ENCODE peak calls at places on chromosomes 6 and 20, in six cellular contexts. W, Z, J, P, M and A are unnamed samples. For H3K27me3, the result is how much of the 10 kb centered on the place peaks cover.

GRCh38 chr6:79621579-79621978 is 9.6 kb upstream of the SH3BGRL2 start:
- DNase-seq in W (no peak), Z (no peak), J (no peak), P (no peak), M (no peak), A (no peak)

GRCh38 chr6:25613415-25613814 is 38.6 kb upstream of the SCGN start:
- DNase-seq in W (no peak), Z (no peak), J (no peak), P (no peak), M (no peak), A (no peak)

GRCh38 chr6:169866668-169867521 is 115.5 kb downstream of the ERMARD start:
- DNase-seq in W (no peak), Z (no peak), J (no peak), P (peak), M (no peak), A (no peak)

GRCh38 chr20:61935926-61936700 is 129.6 kb downstream of the TAF4 start:
- DNase-seq in W (no peak), Z (no peak), J (no peak), P (no peak), M (no peak), A (no peak)

GRCh38 chr20:16970751-16971150 is 222.6 kb downstream of the OTOR start:
- DNase-seq in W (no peak), Z (no peak), J (no peak), P (no peak), M (no peak), A (no peak)

GRCh38 chr6:27238010-27238983 is 9.2 kb upstream of the PRSS16 start:
- DNase-seq in W (no peak), Z (no peak), J (no peak), P (no peak), M (no peak), A (no peak)

GRCh38 chr6:119152187-119152586 is 73.7 kb upstream of the FAM184A start:
- DNase-seq in W (no peak), Z (no peak), J (no peak), P (no peak), M (no peak), A (no peak)

GRCh38 chr20:14599613-14600012 is 262.2 kb upstream of the FLRT3 start:
- DNase-seq in W (no peak), Z (no peak), J (no peak), P (no peak), M (no peak), A (no peak)

GRCh38 chr6:88376759-88377387 is 210.7 kb upstream of the CNR1 start:
- DNase-seq in W (no peak), Z (no peak), J (no peak), P (no peak), M (peak), A (no peak)

GRCh38 chr6:74551896-74552295 is 654.0 kb downstream of the COL12A1 start:
- DNase-seq in W (no peak), Z (no peak), J (no peak), P (no peak), M (peak), A (no peak)

GRCh38 chr6:91434135-91434534 is 847.3 kb upstream of the MAP3K7 start:
- DNase-seq in W (no peak), Z (no peak), J (no peak), P (no peak), M (peak), A (no peak)

GRCh38 chr6:72639920-72640621 is 18.2 kb downstream of the KCNQ5 start:
- DNase-seq in W (no peak), Z (no peak), J (no peak), P (no peak), M (no peak), A (no peak)

GRCh38 chr20:58627212-58628072 is 23.6 kb upstream of the STX16 start:
- DNase-seq in W (no peak), Z (no peak), J (peak), P (no peak), M (no peak), A (no peak)

GRCh38 chr6:1576711-1577110 is 33.0 kb upstream of the FOXC1 start:
- DNase-seq in W (no peak), Z (no peak), J (no peak), P (no peak), M (no peak), A (no peak)

GRCh38 chr6:44696099-44696498 is 308.6 kb downstream of the CDC5L start:
- DNase-seq in W (no peak), Z (no peak), J (no peak), P (no peak), M (peak), A (no peak)

GRCh38 chr6:90459225-90459758 is 127.6 kb downstream of the MAP3K7 start:
- DNase-seq in W (no peak), Z (no peak), J (no peak), P (no peak), M (no peak), A (no peak)

GRCh38 chr6:3325210-3325609 is 66.5 kb downstream of the PSMG4 start:
- DNase-seq in W (peak), Z (no peak), J (no peak), P (no peak), M (peak), A (no peak)

GRCh38 chr20:52295556-52295955 is 104.0 kb upstream of the ZFP64 start:
- DNase-seq in W (no peak), Z (no peak), J (no peak), P (no peak), M (peak), A (no peak)

GRCh38 chr20:53186630-53187029 is 214.5 kb downstream of the TSHZ2 start:
- DNase-seq in W (no peak), Z (no peak), J (no peak), P (no peak), M (no peak), A (no peak)

GRCh38 chr6:109465772-109466171 is 10.2 kb upstream of the MICAL1 start:
- DNase-seq in W (no peak), Z (no peak), J (no peak), P (peak), M (no peak), A (no peak)

GRCh38 chr20:19958923-19959322 is 58.2 kb upstream of the NAA20 start:
- DNase-seq in W (no peak), Z (no peak), J (no peak), P (no peak), M (no peak), A (no peak)

GRCh38 chr6:160029525-160029924 is 60.6 kb downstream of the IGF2R start:
- DNase-seq in W (no peak), Z (no peak), J (no peak), P (no peak), M (no peak), A (no peak)

GRCh38 chr6:107129370-107129925 is 14.1 kb upstream of the BEND3 start:
- DNase-seq in W (no peak), Z (no peak), J (no peak), P (no peak), M (no peak), A (no peak)

GRCh38 chr6:167713088-167713475 is 113.6 kb upstream of the AFDN start:
- DNase-seq in W (no peak), Z (no peak), J (no peak), P (no peak), M (no peak), A (no peak)

GRCh38 chr20:38146628-38147027 is 18.4 kb downstream of the TGM2 start:
- DNase-seq in W (no peak), Z (no peak), J (no peak), P (no peak), M (no peak), A (no peak)

GRCh38 chr20:12053348-12053747 is 135.7 kb downstream of the BTBD3 start:
- DNase-seq in W (no peak), Z (no peak), J (no peak), P (no peak), M (peak), A (peak)

GRCh38 chr20:47040506-47041125 is 146.0 kb downstream of the EYA2 start:
- DNase-seq in W (no peak), Z (no peak), J (no peak), P (no peak), M (no peak), A (no peak)

GRCh38 chr20:44704551-44704971 is 10.6 kb upstream of the CCN5 start:
- DNase-seq in W (peak), Z (no peak), J (no peak), P (no peak), M (peak), A (no peak)

GRCh38 chr6:99846021-99846420 is 148.0 kb downstream of the MCHR2 start:
- DNase-seq in W (no peak), Z (no peak), J (no peak), P (no peak), M (no peak), A (no peak)

GRCh38 chr20:19590382-19590781 is 167.7 kb upstream of the RIN2 start:
- DNase-seq in W (no peak), Z (no peak), J (no peak), P (no peak), M (no peak), A (no peak)

GRCh38 chr6:159463440-159463839 is 229.6 kb downstream of the SOD2 start:
- DNase-seq in W (no peak), Z (no peak), J (no peak), P (no peak), M (no peak), A (no peak)

GRCh38 chr6:31407699-31408098 is 4.3 kb downstream of the MICA start:
- DNase-seq in W (no peak), Z (no peak), J (no peak), P (no peak), M (peak), A (peak)

GRCh38 chr6:5671162-5671561 is 335.6 kb downstream of the NRN1 start:
- DNase-seq in W (peak), Z (no peak), J (no peak), P (no peak), M (peak), A (peak)

GRCh38 chr20:50877232-50877631 is 54.0 kb downstream of the ADNP start:
- DNase-seq in W (no peak), Z (no peak), J (no peak), P (no peak), M (no peak), A (no peak)

GRCh38 chr6:161836643-161837448 is 563.0 kb upstream of the AGPAT4 start:
- DNase-seq in W (no peak), Z (no peak), J (no peak), P (no peak), M (peak), A (no peak)
- TF ChIP-seq CTCF in W (peak), Z (no peak), J (no peak), P (peak), M (no peak), A (peak)

DNA sequence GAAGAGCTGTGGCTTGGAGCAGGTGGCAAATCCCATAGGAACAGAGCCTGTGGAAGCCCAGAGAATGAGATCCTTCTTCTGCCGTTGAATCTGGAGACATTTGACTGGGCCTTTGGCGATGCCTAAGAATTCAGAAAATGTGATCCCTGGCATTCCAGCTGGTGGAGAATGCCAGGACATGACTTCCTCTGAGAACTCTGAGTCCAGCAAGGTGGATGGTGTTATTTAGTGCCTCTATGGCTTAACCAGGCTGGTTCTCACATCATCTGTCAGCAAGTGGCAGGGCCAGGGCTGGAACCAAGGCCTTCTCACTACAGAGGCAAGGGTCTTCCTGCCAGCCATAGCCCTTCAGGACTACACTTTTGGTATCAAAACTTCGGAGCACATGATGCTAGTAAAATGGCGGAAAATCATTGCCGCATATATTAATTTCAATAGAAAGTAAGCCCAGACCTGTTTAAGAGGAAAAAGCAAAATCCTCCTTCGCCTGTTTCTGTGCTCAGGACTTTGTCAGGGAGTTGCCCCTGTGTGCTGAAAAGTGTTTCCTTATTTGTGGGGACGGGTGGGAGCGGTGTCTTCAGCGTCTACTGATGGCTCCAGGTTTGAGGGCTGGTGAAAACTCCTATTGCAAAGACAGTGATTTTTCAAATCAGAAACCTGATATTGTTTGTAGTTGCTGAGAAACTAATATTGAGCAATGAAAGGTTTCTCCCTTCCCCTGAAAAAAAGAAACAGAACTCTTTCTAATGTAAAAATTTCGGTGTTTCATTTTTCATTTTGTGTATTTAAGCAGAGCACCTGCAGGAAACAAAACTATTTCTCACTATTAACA is 23.9 kb downstream of the DUSP22 start:
- DNase-seq in W (no peak), Z (no peak), J (no peak), P (no peak), M (no peak), A (no peak)
- H3K4me3 ChIP-seq in W (no peak), Z (no peak), J (no peak), P (no peak), M (no peak), A (no peak)

GRCh38 chr20:57450931-57451330 is 59.7 kb downstream of the RBM38 start:
- DNase-seq in W (no peak), Z (no peak), J (no peak), P (no peak), M (no peak), A (no peak)

GRCh38 chr20:57451759-57452661 is 60.8 kb downstream of the RBM38 start:
- DNase-seq in W (no peak), Z (no peak), J (no peak), P (no peak), M (no peak), A (no peak)

GRCh38 chr20:57450419-57450818 is 59.2 kb downstream of the RBM38 start:
- DNase-seq in W (peak), Z (no peak), J (no peak), P (peak), M (no peak), A (no peak)

GRCh38 chr20:57449398-57450354 is 58.5 kb downstream of the RBM38 start:
- DNase-seq in W (no peak), Z (no peak), J (no peak), P (no peak), M (no peak), A (no peak)

GRCh38 chr20:57451356-57451755 is 60.2 kb downstream of the RBM38 start:
- DNase-seq in W (no peak), Z (no peak), J (no peak), P (no peak), M (no peak), A (no peak)
- H3K27me3 ChIP-seq in W (under half), Z (under half), J (under half), P (under half), M (under half), A (under half)

GRCh38 chr20:2800590-2801458 is at the start of gene CPXM1:
- DNase-seq in W (no peak), Z (no peak), J (no peak), P (no peak), M (no peak), A (no peak)
- TF ChIP-seq CTCF in W (no peak), Z (no peak), J (no peak), P (no peak), M (no peak), A (peak)

GRCh38 chr6:129679758-129680157 is 30.2 kb downstream of the ARHGAP18 start:
- DNase-seq in W (no peak), Z (no peak), J (no peak), P (no peak), M (no peak), A (no peak)
- H3K4me3 ChIP-seq in W (no peak), Z (no peak), J (no peak), P (no peak), M (peak), A (no peak)

GRCh38 chr6:34140075-34140474 is 5.8 kb downstream of the GRM4 start:
- DNase-seq in W (no peak), Z (no peak), J (no peak), P (no peak), M (no peak), A (no peak)
- H3K27me3 ChIP-seq in W (half or more), Z (under half), J (under half), P (under half), M (half or more), A (half or more)